ENCODE peak calls at places on chromosome 7, in six cellular contexts. V is SK-N-SH, H is GM12878, J is K562, M is HepG2, E is H1. F is an unnamed sample.

GRCh38 chr7:125644113-125644512 is 714.5 kb upstream of the POT1 start:
- DNase-seq in V (peak), H (no peak), J (no peak), M (no peak), E (no peak), F (no peak)

GRCh38 chr7:107534139-107534538 is 29.6 kb downstream of the COG5 start:
- DNase-seq in V (no peak), H (no peak), J (no peak), M (no peak), E (no peak), F (no peak)

GRCh38 chr7:103857435-103857834 is 132.0 kb downstream of the RELN start:
- DNase-seq in V (peak), H (no peak), J (peak), M (no peak), E (peak), F (no peak)

GRCh38 chr7:148661471-148661870 is 37.2 kb upstream of the CUL1 start:
- DNase-seq in V (no peak), H (no peak), J (no peak), M (no peak), E (no peak), F (no peak)

GRCh38 chr7:120814518-120814917 is 43.4 kb downstream of the TSPAN12 start:
- DNase-seq in V (no peak), H (no peak), J (no peak), M (no peak), E (no peak), F (no peak)

GRCh38 chr7:25763461-25763860 is 388.5 kb upstream of the NFE2L3 start:
- DNase-seq in V (no peak), H (no peak), J (no peak), M (no peak), E (no peak), F (no peak)

GRCh38 chr7:64886956-64887545 is 16.0 kb upstream of the ZNF273 start:
- DNase-seq in V (peak), H (no peak), J (no peak), M (no peak), E (no peak), F (no peak)

GRCh38 chr7:20310963-20311742 is 19.5 kb upstream of the ITGB8 start:
- DNase-seq in V (no peak), H (peak), J (peak), M (peak), E (no peak), F (peak)

GRCh38 chr7:12119638-12120303 is 91.3 kb upstream of the TMEM106B start:
- DNase-seq in V (peak), H (no peak), J (no peak), M (no peak), E (no peak), F (no peak)

GRCh38 chr7:95916573-95917371 is 144.4 kb downstream of the DYNC1I1 start:
- DNase-seq in V (peak), H (peak), J (peak), M (peak), E (peak), F (peak)

GRCh38 chr7:127678330-127678729 is 26.3 kb downstream of the SND1 start:
- DNase-seq in V (no peak), H (no peak), J (no peak), M (no peak), E (no peak), F (no peak)

GRCh38 chr7:5526190-5527037 is 102.8 kb upstream of the TNRC18 start:
- DNase-seq in V (peak), H (no peak), J (no peak), M (peak), E (no peak), F (peak)

GRCh38 chr7:35848728-35849127 is 47.9 kb downstream of the SEPTIN7 start:
- DNase-seq in V (no peak), H (no peak), J (no peak), M (no peak), E (no peak), F (no peak)

GRCh38 chr7:131281649-131282048 is 46.0 kb upstream of the MKLN1 start:
- DNase-seq in V (no peak), H (no peak), J (no peak), M (no peak), E (no peak), F (no peak)

GRCh38 chr7:151060416-151061234 is 1.2 kb downstream of the SLC4A2 start:
- DNase-seq in V (peak), H (no peak), J (peak), M (peak), E (no peak), F (no peak)

GRCh38 chr7:69403169-69403568 is 195.1 kb upstream of the AUTS2 start:
- DNase-seq in V (peak), H (no peak), J (no peak), M (no peak), E (no peak), F (no peak)

GRCh38 chr7:150327308-150327707 is 4.0 kb upstream of the ACTR3C start:
- DNase-seq in V (no peak), H (no peak), J (no peak), M (no peak), E (no peak), F (no peak)

GRCh38 chr7:52696183-52696582 is 339.2 kb upstream of the POM121L12 start:
- DNase-seq in V (peak), H (no peak), J (no peak), M (no peak), E (no peak), F (no peak)

GRCh38 chr7:105205592-105206211 is 183.0 kb downstream of the SRPK2 start:
- DNase-seq in V (no peak), H (no peak), J (no peak), M (no peak), E (no peak), F (no peak)

GRCh38 chr7:99876491-99876890 is 342 bp downstream of the OR2AE1 start:
- DNase-seq in V (no peak), H (no peak), J (peak), M (no peak), E (no peak), F (no peak)

DNA sequence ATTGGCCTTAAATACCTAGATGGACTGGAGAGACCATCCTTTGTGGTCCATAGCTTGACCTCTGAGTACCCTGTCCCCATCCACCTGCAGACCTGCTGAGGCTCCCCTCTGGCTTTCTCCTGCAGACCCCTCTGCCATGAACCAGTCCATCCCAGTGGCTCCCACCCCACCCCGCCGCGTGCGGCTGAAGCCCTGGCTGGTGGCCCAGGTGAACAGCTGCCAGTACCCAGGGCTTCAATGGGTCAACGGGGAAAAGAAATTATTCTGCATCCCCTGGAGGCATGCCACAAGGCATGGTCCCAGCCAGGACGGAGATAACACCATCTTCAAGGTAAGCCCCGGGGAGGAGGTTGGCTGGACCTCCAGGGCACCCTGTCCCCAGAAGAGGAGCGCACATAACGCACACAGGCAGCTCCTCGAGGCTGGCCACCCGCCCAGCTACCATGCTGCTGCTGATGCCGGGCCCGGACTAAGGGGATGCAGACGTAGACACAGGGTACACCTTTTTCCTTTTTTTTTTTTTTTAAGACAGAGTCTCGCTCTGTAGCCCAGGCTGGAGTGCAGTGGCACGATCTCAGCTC is 4.3 kb downstream of the IRF5 start:
- DNase-seq in V (peak), H (no peak), J (no peak), M (no peak), E (no peak), F (no peak)
- H3K27ac ChIP-seq in V (no peak), H (peak), J (no peak), M (no peak), E (no peak), F (no peak)

GRCh38 chr7:18770154-18770807 is 274.7 kb downstream of the HDAC9 start:
- DNase-seq in V (no peak), H (no peak), J (no peak), M (no peak), E (no peak), F (peak)
- H2AFZ ChIP-seq in V (peak), H (no peak), J (no peak), M (no peak), E (no peak), F (peak)

GRCh38 chr7:23287612-23288011 is 11.5 kb upstream of the MALSU1 start:
- DNase-seq in V (no peak), H (no peak), J (no peak), M (peak), E (no peak), F (no peak)
- TF ChIP-seq RFX5 in V (no peak), H (no peak), J (no peak), M (no peak), E (no peak), F (no peak)

GRCh38 chr7:106329971-106330733 is 45.4 kb upstream of the NAMPT start:
- DNase-seq in V (no peak), H (no peak), J (no peak), M (no peak), E (no peak), F (peak)
- H3K27ac ChIP-seq in V (peak), H (no peak), J (no peak), M (no peak), E (no peak), F (no peak)